ENCODE peak calls at places on chromosomes 2 and 18, in nine cellular contexts. G is LHCN-M2; D is GM23338; H is CD4-positive, alpha-beta T cell; M is HFFc6; V is OCI-LY7; B is chondrocyte; T is DND-41; X is thyroid gland. Z is an unnamed sample.

GRCh38 chr2:69375494-69376353 is 11.3 kb downstream of the GFPT1 start:
- DNase-seq in B (no peak), T (peak; percentile 19), V (peak; percentile 38), M (peak; percentile 25), X (no peak), D (peak; percentile 79), H (no peak), G (peak; percentile 35), Z (peak; percentile 64)

GRCh38 chr2:127985735-127986134 is 42.1 kb downstream of the SAP130 start:
- DNase-seq in H (no peak), V (no peak), T (no peak), D (no peak), M (no peak), B (no peak), G (no peak), X (no peak), Z (no peak)

GRCh38 chr18:23331091-23331920 is 121.8 kb upstream of the RIOK3 start:
- DNase-seq in D (peak; percentile 70), B (no peak), M (no peak), H (no peak), V (no peak), G (no peak), T (no peak), X (no peak), Z (peak; percentile 54)

GRCh38 chr2:70523996-70524965 is 29.3 kb downstream of the TGFA start:
- DNase-seq in B (no peak), V (no peak), X (peak; percentile 97), M (peak; percentile 85), D (peak; percentile 64), G (peak; percentile 11), H (no peak), T (peak; percentile 30), Z (peak; percentile 59)

GRCh38 chr2:147867050-147867449 is 22.2 kb downstream of the ACVR2A start:
- DNase-seq in X (no peak), D (no peak), V (no peak), G (no peak), H (no peak), T (no peak), M (no peak), B (no peak), Z (no peak)

GRCh38 chr2:26555246-26556133 is 77.6 kb upstream of the OTOF start:
- DNase-seq in V (no peak), B (no peak), H (no peak), T (no peak), X (no peak), G (no peak), D (peak; percentile 44), M (no peak), Z (peak; percentile 75)

GRCh38 chr2:205372141-205372540 is 310.2 kb upstream of the NRP2 start:
- DNase-seq in T (no peak), D (no peak), M (peak; percentile 72), V (no peak), G (peak; percentile 70), B (no peak), X (no peak), H (no peak), Z (no peak)

GRCh38 chr18:13660510-13660909 is 65.8 kb downstream of the FAM210A start:
- DNase-seq in G (no peak), X (peak; percentile 42), M (no peak), V (no peak), T (no peak), D (no peak), B (no peak), H (no peak), Z (no peak)

GRCh38 chr2:75603477-75603876 is 42.7 kb upstream of the EVA1A start:
- DNase-seq in G (no peak), H (no peak), V (no peak), T (no peak), B (no peak), M (no peak), D (no peak), X (no peak), Z (no peak)

GRCh38 chr18:71209944-71210343 is 921.1 kb downstream of the SOCS6 start:
- DNase-seq in B (no peak), G (no peak), X (no peak), V (no peak), T (no peak), H (no peak), D (no peak), M (no peak), Z (no peak)

GRCh38 chr2:147388217-147388616 is 456.6 kb upstream of the ACVR2A start:
- DNase-seq in M (no peak), G (no peak), H (no peak), X (no peak), T (no peak), B (no peak), D (no peak), V (no peak), Z (no peak)

GRCh38 chr2:179177694-179178093 is 86.9 kb downstream of the SESTD1 start:
- DNase-seq in V (no peak), H (no peak), M (no peak), D (no peak), G (no peak), T (no peak), B (no peak), X (no peak), Z (no peak)

GRCh38 chr2:202425036-202425435 is 48.9 kb downstream of the BMPR2 start:
- DNase-seq in H (no peak), B (no peak), X (no peak), D (no peak), G (no peak), V (no peak), M (no peak), T (no peak), Z (no peak)

GRCh38 chr2:235325126-235325525 is 168.7 kb upstream of the AGAP1 start:
- DNase-seq in V (no peak), M (no peak), X (no peak), H (no peak), D (peak; percentile 16), G (no peak), B (no peak), T (no peak), Z (no peak)

GRCh38 chr2:239201531-239201876 is 199.3 kb downstream of the HDAC4 start:
- DNase-seq in T (no peak), G (no peak), V (no peak), B (peak; percentile 39), M (no peak), X (peak; percentile 61), D (no peak), H (no peak), Z (peak; percentile 68)

GRCh38 chr2:122683018-122683417 is 927.6 kb downstream of the TSN start:
- DNase-seq in M (no peak), G (no peak), B (no peak), V (no peak), H (no peak), D (no peak), T (no peak), X (no peak), Z (no peak)

Z was measured in H7.